ENCODE peak calls at places on chromosome 10, in nine cellular contexts. R, Z, P, A, I, K, U, L and Y are unnamed samples.

GRCh38 chr10:117477961-117478670 is 64.4 kb upstream of the EMX2 start:
- DNase-seq in R (peak), Z (no peak), P (peak), A (no peak), I (peak), K (no peak), U (no peak), L (peak), Y (no peak)

GRCh38 chr10:25805986-25806385 is 128.0 kb upstream of the MYO3A start:
- DNase-seq in R (no peak), Z (no peak), P (no peak), A (no peak), I (no peak), K (no peak), U (no peak), L (no peak), Y (no peak)

GRCh38 chr10:20737107-20737506 is 160.0 kb downstream of the NEBL start:
- DNase-seq in R (no peak), Z (no peak), P (no peak), A (no peak), I (no peak), K (no peak), U (no peak), L (no peak), Y (no peak)

GRCh38 chr10:772227-772637 is 82.8 kb upstream of the DIP2C start:
- DNase-seq in R (no peak), Z (no peak), P (no peak), A (peak), I (no peak), K (no peak), U (no peak), L (no peak), Y (no peak)

GRCh38 chr10:31419394-31420063 is 100.5 kb downstream of the ZEB1 start:
- DNase-seq in R (peak), Z (no peak), P (peak), A (no peak), I (no peak), K (no peak), U (no peak), L (peak), Y (no peak)

GRCh38 chr10:66180651-66181318 is 745.1 kb upstream of the LRRTM3 start:
- DNase-seq in R (peak), Z (no peak), P (peak), A (no peak), I (peak), K (no peak), U (peak), L (peak), Y (no peak)

GRCh38 chr10:33240931-33241330 is 93.5 kb downstream of the NRP1 start:
- DNase-seq in R (no peak), Z (no peak), P (peak), A (no peak), I (no peak), K (no peak), U (no peak), L (peak), Y (no peak)

GRCh38 chr10:48399056-48399541 is 92.6 kb downstream of the MAPK8 start:
- DNase-seq in R (no peak), Z (no peak), P (no peak), A (no peak), I (no peak), K (no peak), U (no peak), L (peak), Y (no peak)

GRCh38 chr10:19014034-19014433 is 34.6 kb upstream of the MALRD1 start:
- DNase-seq in R (peak), Z (no peak), P (peak), A (no peak), I (peak), K (no peak), U (no peak), L (peak), Y (no peak)

GRCh38 chr10:83606275-83606674 is 533.0 kb upstream of the GHITM start:
- DNase-seq in R (no peak), Z (no peak), P (no peak), A (no peak), I (no peak), K (no peak), U (peak), L (peak), Y (no peak)

GRCh38 chr10:88150338-88150737 is 286.9 kb downstream of the PTEN start:
- DNase-seq in R (peak), Z (no peak), P (peak), A (no peak), I (peak), K (no peak), U (no peak), L (peak), Y (no peak)

GRCh38 chr10:123236122-123236521 is 81.9 kb downstream of the BUB3 start:
- DNase-seq in R (no peak), Z (no peak), P (no peak), A (no peak), I (no peak), K (no peak), U (peak), L (peak), Y (no peak)

GRCh38 chr10:66455304-66455703 is 470.5 kb upstream of the LRRTM3 start:
- DNase-seq in R (peak), Z (no peak), P (no peak), A (no peak), I (no peak), K (no peak), U (no peak), L (no peak), Y (no peak)

GRCh38 chr10:63365976-63366765 is 99.6 kb downstream of the JMJD1C start:
- DNase-seq in R (no peak), Z (no peak), P (no peak), A (no peak), I (no peak), K (no peak), U (no peak), L (peak), Y (no peak)

GRCh38 chr10:18214692-18215563 is 74.7 kb downstream of the CACNB2 start:
- DNase-seq in R (peak), Z (no peak), P (peak), A (no peak), I (peak), K (no peak), U (peak), L (peak), Y (no peak)

GRCh38 chr10:109480836-109481235 is 442.5 kb downstream of the XPNPEP1 start:
- DNase-seq in R (no peak), Z (no peak), P (no peak), A (no peak), I (no peak), K (no peak), U (no peak), L (no peak), Y (no peak)

GRCh38 chr10:34181545-34182300 is 633.4 kb downstream of the PARD3 start:
- DNase-seq in R (no peak), Z (no peak), P (peak), A (peak), I (no peak), K (peak), U (peak), L (peak), Y (no peak)

GRCh38 chr10:73991846-73992245 is 6.1 kb upstream of the VCL start:
- DNase-seq in R (no peak), Z (peak), P (no peak), A (peak), I (peak), K (no peak), U (no peak), L (no peak), Y (peak)

GRCh38 chr10:124221356-124222297 is 128.2 kb upstream of the CHST15 start:
- DNase-seq in R (peak), Z (no peak), P (no peak), A (no peak), I (no peak), K (no peak), U (peak), L (peak), Y (no peak)

GRCh38 chr10:17228081-17229015 is at the start of gene VIM:
- DNase-seq in R (peak), Z (peak), P (peak), A (peak), I (peak), K (peak), U (peak), L (peak), Y (peak)

GRCh38 chr10:72332423-72333110 is 22.2 kb downstream of the DNAJB12 start:
- DNase-seq in R (no peak), Z (no peak), P (no peak), A (no peak), I (no peak), K (no peak), U (no peak), L (no peak), Y (no peak)

GRCh38 chr10:102813017-102813541 is 24.1 kb downstream of the CYP17A1 start:
- DNase-seq in R (no peak), Z (no peak), P (no peak), A (no peak), I (no peak), K (no peak), U (no peak), L (no peak), Y (no peak)

GRCh38 chr10:11605807-11606408 is 5.5 kb downstream of the USP6NL start:
- DNase-seq in R (no peak), Z (no peak), P (no peak), A (no peak), I (no peak), K (no peak), U (no peak), L (no peak), Y (no peak)

GRCh38 chr10:106819490-106819889 is 345.0 kb downstream of the SORCS1 start:
- DNase-seq in R (no peak), Z (no peak), P (no peak), A (no peak), I (no peak), K (no peak), U (no peak), L (no peak), Y (no peak)

GRCh38 chr10:104336829-104337526 is 1.3 kb downstream of the ITPRIP start:
- DNase-seq in R (peak), Z (no peak), P (peak), A (no peak), I (no peak), K (no peak), U (no peak), L (peak), Y (no peak)

GRCh38 chr10:35135861-35136260 is 9.2 kb downstream of the CREM start:
- DNase-seq in R (no peak), Z (no peak), P (peak), A (no peak), I (no peak), K (no peak), U (no peak), L (peak), Y (no peak)

GRCh38 chr10:33293531-33294170 is 40.8 kb downstream of the NRP1 start:
- DNase-seq in R (no peak), Z (no peak), P (no peak), A (no peak), I (no peak), K (no peak), U (no peak), L (no peak), Y (no peak)

GRCh38 chr10:96441126-96441905 is 72.4 kb downstream of the TLL2 start:
- DNase-seq in R (no peak), Z (no peak), P (no peak), A (no peak), I (no peak), K (no peak), U (no peak), L (no peak), Y (no peak)

GRCh38 chr10:98134117-98134430 is 383 bp upstream of the R3HCC1L start:
- DNase-seq in R (no peak), Z (no peak), P (no peak), A (no peak), I (no peak), K (no peak), U (no peak), L (peak), Y (no peak)

GRCh38 chr10:98135222-98135899 is 904 bp downstream of the R3HCC1L start:
- DNase-seq in R (no peak), Z (no peak), P (no peak), A (no peak), I (no peak), K (no peak), U (no peak), L (no peak), Y (no peak)

GRCh38 chr10:98141484-98142073 is 7.1 kb downstream of the R3HCC1L start:
- DNase-seq in R (no peak), Z (no peak), P (no peak), A (no peak), I (no peak), K (no peak), U (no peak), L (no peak), Y (no peak)

GRCh38 chr10:98134431-98135221 is at the start of gene R3HCC1L:
- DNase-seq in R (peak), Z (peak), P (peak), A (peak), I (peak), K (peak), U (peak), L (peak), Y (peak)

DNA sequence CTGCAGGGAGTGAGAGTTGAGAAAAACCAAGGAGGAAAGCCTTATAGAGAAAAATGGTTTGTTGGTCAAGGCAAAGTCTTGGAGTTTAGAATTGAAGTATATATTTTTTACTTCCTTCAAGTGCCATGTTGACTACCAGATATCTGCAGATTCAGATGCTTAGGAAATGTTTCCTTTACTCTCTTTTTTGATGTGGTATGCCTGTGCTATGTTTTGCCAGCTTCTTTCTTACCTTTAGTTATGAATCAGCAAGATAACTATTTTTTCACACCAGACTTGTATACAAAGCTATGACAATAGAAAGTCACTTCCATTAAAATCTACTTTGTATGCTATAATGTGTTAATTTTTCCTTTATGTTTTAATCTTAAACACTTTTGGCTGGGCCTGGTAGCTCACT is 3.6 kb downstream of the R3HCC1L start:
- DNase-seq in R (no peak), Z (no peak), P (no peak), A (no peak), I (no peak), K (no peak), U (no peak), L (no peak), Y (no peak)
- H3K27ac ChIP-seq in R (no peak), Z (no peak), P (no peak), A (no peak), I (no peak), K (no peak), U (no peak), L (no peak), Y (no peak)

DNA sequence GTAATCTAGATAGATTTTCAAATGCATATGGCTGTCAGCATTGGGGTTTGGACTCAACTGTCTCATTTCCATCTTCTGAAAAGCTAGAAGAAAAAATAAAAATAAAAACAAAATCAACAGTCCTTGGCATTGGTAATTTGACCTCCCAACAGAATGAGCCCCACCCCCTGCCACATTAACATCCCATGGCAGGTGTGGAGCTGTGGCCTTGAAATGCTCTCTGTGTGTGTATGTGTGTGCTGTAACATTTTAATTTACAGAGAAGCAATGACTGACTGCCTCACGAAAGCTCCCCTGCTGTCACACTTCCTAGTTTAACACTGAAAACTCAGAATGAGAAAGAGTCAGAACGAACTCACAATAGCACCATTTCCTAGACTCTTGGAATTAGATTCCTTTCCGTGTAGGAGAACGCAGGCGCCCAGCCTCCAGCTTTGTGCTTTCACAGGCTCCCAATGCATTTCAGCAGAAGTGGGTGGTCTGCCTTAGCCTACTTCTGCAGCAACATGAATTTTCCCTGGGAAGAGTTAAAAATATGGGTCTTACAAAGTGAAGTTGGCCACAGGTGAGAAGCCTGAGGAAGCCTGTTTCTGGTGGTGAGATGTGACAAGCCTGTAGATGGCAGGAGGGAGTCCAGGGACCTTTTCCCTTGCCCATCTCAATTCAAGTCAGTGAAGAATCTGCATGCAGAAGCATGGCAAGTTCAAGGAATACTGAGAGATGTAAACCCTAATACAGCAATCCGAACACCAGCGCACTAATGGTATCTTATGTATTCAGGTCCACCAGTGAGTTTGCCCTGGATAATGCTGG is 73.9 kb downstream of the RHOBTB1 start:
- DNase-seq in R (no peak), Z (no peak), P (no peak), A (no peak), I (no peak), K (no peak), U (no peak), L (no peak), Y (no peak)
- TF ChIP-seq CTCF in R (no peak), Z (peak), P (no peak), A (no peak), I (no peak), K (no peak), U (no peak), L (no peak), Y (no peak)

GRCh38 chr10:24277277-24277676 is 68.3 kb downstream of the KIAA1217 start:
- DNase-seq in R (no peak), Z (no peak), P (no peak), A (no peak), I (no peak), K (no peak), U (no peak), L (no peak), Y (no peak)
- H3K27ac ChIP-seq in R (no peak), Z (peak), P (no peak), A (no peak), I (no peak), K (peak), U (no peak), L (no peak), Y (no peak)

DNA sequence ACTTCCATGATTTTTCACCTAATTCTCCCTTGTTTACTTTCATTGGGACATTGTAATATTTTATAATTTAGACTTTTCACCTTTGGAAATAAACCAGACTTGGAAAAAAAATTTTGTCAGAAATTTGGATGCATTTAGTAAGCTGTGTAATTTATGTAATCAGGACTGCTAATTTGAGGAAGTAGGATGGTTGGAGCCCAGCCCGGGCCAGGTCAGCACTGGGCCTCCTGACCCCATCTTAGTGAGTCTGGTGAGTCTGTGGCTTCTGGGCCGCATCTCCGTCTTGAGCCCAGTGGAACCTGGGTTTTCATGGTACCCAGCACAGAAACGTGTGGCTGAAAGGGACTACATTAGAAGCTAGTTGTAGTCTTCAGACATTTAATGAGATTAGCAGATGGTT is 27.7 kb upstream of the ZNF32 start:
- DNase-seq in R (no peak), Z (no peak), P (no peak), A (no peak), I (no peak), K (no peak), U (no peak), L (no peak), Y (no peak)
- TF ChIP-seq CTCF in R (no peak), Z (no peak), P (no peak), A (no peak), I (no peak), K (no peak), U (no peak), L (no peak), Y (no peak)

DNA sequence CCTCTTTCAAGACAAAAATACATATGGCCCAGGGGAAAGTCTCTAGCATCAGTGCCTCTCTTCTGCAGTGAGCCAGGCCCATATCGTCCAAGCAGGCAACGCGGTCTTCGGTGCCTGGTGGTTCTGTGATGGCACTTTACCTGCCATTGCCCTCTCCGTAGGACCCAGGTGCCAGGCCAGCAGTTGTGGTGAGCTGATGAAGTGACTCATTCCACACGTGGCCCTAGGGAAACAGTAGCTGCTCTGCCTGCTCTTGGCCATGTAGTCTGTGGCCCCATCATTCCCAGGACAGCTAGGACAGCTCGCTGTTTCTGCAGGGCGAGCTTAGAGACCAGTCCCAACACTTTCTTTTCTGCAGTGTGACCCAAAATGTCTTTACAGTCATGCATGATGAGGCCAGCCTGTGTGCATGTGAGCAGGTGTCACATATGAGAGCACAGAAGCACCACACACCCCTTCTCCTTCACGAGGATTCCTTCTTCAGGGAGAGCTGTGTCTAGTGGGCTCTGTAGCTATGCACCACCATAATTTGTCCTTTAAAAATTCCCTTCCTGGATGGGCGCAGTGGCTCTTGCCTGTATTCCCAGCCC is 39.0 kb downstream of the SVIL start:
- DNase-seq in R (peak), Z (peak), P (no peak), A (no peak), I (no peak), K (no peak), U (no peak), L (peak), Y (no peak)
- H3K27ac ChIP-seq in R (no peak), Z (peak), P (no peak), A (peak), I (peak), K (no peak), U (peak), L (no peak), Y (no peak)

DNA sequence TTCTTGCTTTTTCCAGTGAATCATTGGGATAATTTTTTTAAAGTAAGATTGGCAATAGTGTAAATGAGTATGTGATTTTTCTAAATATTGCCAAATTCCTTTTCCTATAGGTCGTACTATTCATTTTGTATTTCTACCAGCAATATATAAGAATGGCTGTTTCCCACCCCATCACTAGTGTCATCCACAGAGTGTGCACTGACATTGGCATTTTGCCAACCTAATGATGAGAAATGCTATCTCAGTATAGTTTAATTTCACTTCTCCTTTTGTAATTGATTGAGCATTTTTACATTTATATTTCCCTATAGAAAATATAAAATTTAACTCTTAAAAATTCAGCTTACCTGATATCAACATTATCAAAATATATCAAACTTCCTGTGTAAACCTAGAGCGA is 17.5 kb upstream of the TMEM26 start:
- DNase-seq in R (no peak), Z (no peak), P (no peak), A (no peak), I (no peak), K (no peak), U (no peak), L (no peak), Y (no peak)
- TF ChIP-seq CTCF in R (no peak), Z (no peak), P (no peak), A (no peak), I (no peak), K (no peak), U (no peak), L (no peak), Y (no peak)

GRCh38 chr10:60777696-60778213 is 523 bp upstream of the CDK1 start:
- DNase-seq in R (no peak), Z (no peak), P (no peak), A (no peak), I (no peak), K (no peak), U (no peak), L (no peak), Y (no peak)
- H3K27ac ChIP-seq in R (peak), Z (peak), P (no peak), A (no peak), I (peak), K (no peak), U (no peak), L (peak), Y (no peak)

GRCh38 chr10:121975295-121976086 is 474 bp upstream of the NSMCE4A start:
- DNase-seq in R (no peak), Z (no peak), P (no peak), A (no peak), I (no peak), K (no peak), U (no peak), L (no peak), Y (no peak)
- TF ChIP-seq CTCF in R (no peak), Z (peak), P (no peak), A (peak), I (peak), K (peak), U (no peak), L (no peak), Y (peak)